ENCODE peak calls at places on chromosomes 6 and 20, in five cellular contexts. D, L, S, E and P are unnamed samples.

GRCh38 chr6:129844118-129844891 is 16.8 kb downstream of the TMEM244 start:
- DNase-seq in D (no peak), L (peak; percentile 71), S (peak; percentile 94), E (peak; percentile 65), P (peak; percentile 75)

GRCh38 chr6:25882066-25882496 is 8.0 kb upstream of the SLC17A3 start:
- DNase-seq in D (peak; percentile 16), L (no peak), S (peak; percentile 68), E (no peak), P (peak; percentile 89)

GRCh38 chr6:93644611-93645010 is 225.3 kb upstream of the EPHA7 start:
- DNase-seq in D (no peak), L (no peak), S (no peak), E (no peak), P (no peak)

GRCh38 chr20:1830240-1830639 is 65.0 kb upstream of the SIRPA start:
- DNase-seq in D (peak; percentile 91), L (peak; percentile 99), S (peak; percentile 88), E (peak; percentile 84), P (peak; percentile 66)

GRCh38 chr6:126077810-126078791 is 91.8 kb downstream of the TRMT11 start:
- DNase-seq in D (no peak), L (no peak), S (no peak), E (no peak), P (no peak)

GRCh38 chr6:116500969-116501433 is 10.4 kb upstream of the CALHM5 start:
- DNase-seq in D (no peak), L (peak; percentile 49), S (no peak), E (peak; percentile 3), P (no peak)

GRCh38 chr20:33675127-33675954 is 1.1 kb upstream of the NECAB3 start:
- DNase-seq in D (no peak), L (no peak), S (no peak), E (no peak), P (no peak)

GRCh38 chr6:129692467-129692866 is 17.5 kb downstream of the ARHGAP18 start:
- DNase-seq in D (no peak), L (no peak), S (no peak), E (no peak), P (no peak)

GRCh38 chr20:50794846-50795634 is at the start of gene BCAS4:
- DNase-seq in D (peak; percentile 65), L (peak; percentile 82), S (peak; percentile 95), E (peak; percentile 93), P (peak; percentile 95)

GRCh38 chr6:1825926-1826325 is 216.2 kb downstream of the FOXC1 start:
- DNase-seq in D (no peak), L (peak; percentile 34), S (no peak), E (no peak), P (no peak)

GRCh38 chr6:56448056-56448455 is 194.6 kb downstream of the DST start:
- DNase-seq in D (no peak), L (no peak), S (no peak), E (no peak), P (no peak)

GRCh38 chr20:10476319-10476724 is 41.2 kb downstream of the SLX4IP start:
- DNase-seq in D (no peak), L (no peak), S (no peak), E (peak; percentile 23), P (no peak)

GRCh38 chr6:44049163-44049988 is 77.9 kb downstream of the MRPL14 start:
- DNase-seq in D (peak; percentile 33), L (peak; percentile 70), S (no peak), E (peak; percentile 82), P (no peak)

GRCh38 chr6:37210313-37210898 is 40.5 kb downstream of the PIM1 start:
- DNase-seq in D (peak; percentile 54), L (peak; percentile 73), S (peak; percentile 92), E (peak; percentile 92), P (peak; percentile 93)

GRCh38 chr6:15751721-15752350 is 89.0 kb upstream of the DTNBP1 start:
- DNase-seq in D (no peak), L (no peak), S (no peak), E (no peak), P (no peak)

GRCh38 chr6:110609101-110609500 is 132.7 kb upstream of the SLC22A16 start:
- DNase-seq in D (peak; percentile 37), L (no peak), S (no peak), E (no peak), P (no peak)

GRCh38 chr20:37702643-37703337 is 9.0 kb downstream of the CTNNBL1 start:
- DNase-seq in D (no peak), L (no peak), S (no peak), E (no peak), P (no peak)

GRCh38 chr6:28907394-28907793 is 16.4 kb downstream of the TRIM27 start:
- DNase-seq in D (no peak), L (peak; percentile 20), S (no peak), E (peak; percentile 73), P (no peak)

GRCh38 chr6:829646-830045 is 136.7 kb upstream of the EXOC2 start:
- DNase-seq in D (no peak), L (peak; percentile 32), S (no peak), E (no peak), P (peak; percentile 58)

GRCh38 chr6:118812972-118813371 is 81.0 kb upstream of the ASF1A start:
- DNase-seq in D (no peak), L (peak; percentile 37), S (no peak), E (peak; percentile 24), P (no peak)

GRCh38 chr6:117668736-117669135 is 6.5 kb upstream of the NUS1 start:
- DNase-seq in D (no peak), L (no peak), S (no peak), E (no peak), P (no peak)

GRCh38 chr20:57450419-57450818 is 59.2 kb downstream of the RBM38 start:
- DNase-seq in D (peak; percentile 77), L (no peak), S (peak; percentile 73), E (peak; percentile 12), P (no peak)

GRCh38 chr6:53343092-53343491 is 5.7 kb downstream of the ELOVL5 start:
- DNase-seq in D (peak; percentile 29), L (no peak), S (no peak), E (no peak), P (no peak)

GRCh38 chr20:4617019-4617418 is 104.7 kb upstream of the PRND start:
- DNase-seq in D (no peak), L (no peak), S (no peak), E (no peak), P (no peak)

GRCh38 chr20:47749367-47749766 is 35.9 kb downstream of the SULF2 start:
- DNase-seq in D (peak; percentile 47), L (no peak), S (no peak), E (peak; percentile 29), P (no peak)

GRCh38 chr6:154402081-154402780 is 45.6 kb upstream of the IPCEF1 start:
- DNase-seq in D (no peak), L (peak; percentile 71), S (no peak), E (no peak), P (no peak)

GRCh38 chr6:149364558-149364957 is 35.5 kb upstream of the SUMO4 start:
- DNase-seq in D (no peak), L (no peak), S (no peak), E (no peak), P (no peak)